ENCODE peak calls at places on chromosome 16, in seven cellular contexts. One of them, this sample, is unnamed.
A peak's percentile ranks its signal among the peaks of the same experiment; 100 is the strongest.

GRCh38 chr16:55526448-55526847 is 17.6 kb downstream of the LPCAT2 start:
- DNase-seq in coronary artery: no peak
- DNase-seq in AG10803: no peak
- DNase-seq in astrocyte: peak; percentile 61
- DNase-seq in neuronal stem cell: no peak
- DNase-seq in PC-9: no peak
- DNase-seq in MG63: no peak
- DNase-seq in this sample: peak; percentile 66

GRCh38 chr16:77918792-77919707 is 103.3 kb upstream of the CLEC3A start:
- DNase-seq in coronary artery: no peak
- DNase-seq in AG10803: no peak
- DNase-seq in astrocyte: peak; percentile 86
- DNase-seq in neuronal stem cell: no peak
- DNase-seq in PC-9: no peak
- DNase-seq in MG63: no peak
- DNase-seq in this sample: no peak

GRCh38 chr16:52128407-52128806 is 418.5 kb downstream of the TOX3 start:
- DNase-seq in coronary artery: no peak
- DNase-seq in AG10803: no peak
- DNase-seq in astrocyte: no peak
- DNase-seq in neuronal stem cell: no peak
- DNase-seq in PC-9: no peak
- DNase-seq in MG63: no peak
- DNase-seq in this sample: no peak

GRCh38 chr16:84486551-84487235 is 17.8 kb downstream of the MEAK7 start:
- DNase-seq in coronary artery: peak; percentile 58
- DNase-seq in AG10803: no peak
- DNase-seq in astrocyte: no peak
- DNase-seq in neuronal stem cell: no peak
- DNase-seq in PC-9: no peak
- DNase-seq in MG63: no peak
- DNase-seq in this sample: no peak

GRCh38 chr16:81752225-81752875 is 26.7 kb upstream of the PLCG2 start:
- DNase-seq in coronary artery: no peak
- DNase-seq in AG10803: peak; percentile 22
- DNase-seq in astrocyte: no peak
- DNase-seq in neuronal stem cell: no peak
- DNase-seq in PC-9: peak; percentile 29
- DNase-seq in MG63: no peak
- DNase-seq in this sample: no peak

GRCh38 chr16:11666108-11667055 is 1.9 kb upstream of the SNN start:
- DNase-seq in coronary artery: no peak
- DNase-seq in AG10803: no peak
- DNase-seq in astrocyte: no peak
- DNase-seq in neuronal stem cell: no peak
- DNase-seq in PC-9: no peak
- DNase-seq in MG63: no peak
- DNase-seq in this sample: no peak

GRCh38 chr16:64469906-64470702 is 651.8 kb downstream of the CDH11 start:
- DNase-seq in coronary artery: no peak
- DNase-seq in AG10803: no peak
- DNase-seq in astrocyte: no peak
- DNase-seq in neuronal stem cell: no peak
- DNase-seq in PC-9: no peak
- DNase-seq in MG63: peak; percentile 16
- DNase-seq in this sample: peak; percentile 89

GRCh38 chr16:2039286-2040030 is 8.2 kb downstream of the NTHL1 start:
- DNase-seq in coronary artery: no peak
- DNase-seq in AG10803: peak; percentile 96
- DNase-seq in astrocyte: peak; percentile 16
- DNase-seq in neuronal stem cell: no peak
- DNase-seq in PC-9: peak; percentile 31
- DNase-seq in MG63: no peak
- DNase-seq in this sample: peak; percentile 35

GRCh38 chr16:12612598-12613101 is 191.0 kb downstream of the CPPED1 start:
- DNase-seq in coronary artery: peak; percentile 14
- DNase-seq in AG10803: no peak
- DNase-seq in astrocyte: peak; percentile 8
- DNase-seq in neuronal stem cell: no peak
- DNase-seq in PC-9: peak; percentile 83
- DNase-seq in MG63: no peak
- DNase-seq in this sample: peak; percentile 74

GRCh38 chr16:54843424-54843750 is 87.3 kb upstream of the IRX5 start:
- DNase-seq in coronary artery: no peak
- DNase-seq in AG10803: no peak
- DNase-seq in astrocyte: no peak
- DNase-seq in neuronal stem cell: no peak
- DNase-seq in PC-9: no peak
- DNase-seq in MG63: no peak
- DNase-seq in this sample: peak; percentile 64

GRCh38 chr16:11484691-11485258 is 101.9 kb downstream of the LITAF start:
- DNase-seq in coronary artery: no peak
- DNase-seq in AG10803: peak; percentile 27
- DNase-seq in astrocyte: no peak
- DNase-seq in neuronal stem cell: no peak
- DNase-seq in PC-9: no peak
- DNase-seq in MG63: peak; percentile 85
- DNase-seq in this sample: peak; percentile 68

GRCh38 chr16:2056077-2056476 is 8.3 kb downstream of the TSC2 start:
- DNase-seq in coronary artery: no peak
- DNase-seq in AG10803: peak; percentile 20
- DNase-seq in astrocyte: no peak
- DNase-seq in neuronal stem cell: no peak
- DNase-seq in PC-9: no peak
- DNase-seq in MG63: no peak
- DNase-seq in this sample: no peak

GRCh38 chr16:84916156-84916555 is 95.2 kb downstream of the ZDHHC7 start:
- DNase-seq in coronary artery: no peak
- DNase-seq in AG10803: no peak
- DNase-seq in astrocyte: no peak
- DNase-seq in neuronal stem cell: no peak
- DNase-seq in PC-9: no peak
- DNase-seq in MG63: no peak
- DNase-seq in this sample: no peak

GRCh38 chr16:8905168-8905762 is 23.1 kb downstream of the LITAFD start:
- DNase-seq in coronary artery: no peak
- DNase-seq in AG10803: peak; percentile 42
- DNase-seq in astrocyte: peak; percentile 15
- DNase-seq in neuronal stem cell: no peak
- DNase-seq in PC-9: peak; percentile 17
- DNase-seq in MG63: no peak
- DNase-seq in this sample: peak; percentile 23

GRCh38 chr16:53207810-53208752 is 153.3 kb downstream of the CHD9 start:
- DNase-seq in coronary artery: peak; percentile 71
- DNase-seq in AG10803: peak; percentile 76
- DNase-seq in astrocyte: peak; percentile 84
- DNase-seq in neuronal stem cell: peak; percentile 80
- DNase-seq in PC-9: peak; percentile 27
- DNase-seq in MG63: peak; percentile 68
- DNase-seq in this sample: peak; percentile 77

GRCh38 chr16:89009343-89010209 is 32.6 kb upstream of the CBFA2T3 start:
- DNase-seq in coronary artery: no peak
- DNase-seq in AG10803: no peak
- DNase-seq in astrocyte: no peak
- DNase-seq in neuronal stem cell: peak; percentile 67
- DNase-seq in PC-9: peak; percentile 24
- DNase-seq in MG63: no peak
- DNase-seq in this sample: no peak

GRCh38 chr16:8173111-8173644 is 417.1 kb downstream of the TMEM114 start:
- DNase-seq in coronary artery: no peak
- DNase-seq in AG10803: peak; percentile 39
- DNase-seq in astrocyte: peak; percentile 6
- DNase-seq in neuronal stem cell: peak; percentile 85
- DNase-seq in PC-9: peak; percentile 62
- DNase-seq in MG63: peak; percentile 77
- DNase-seq in this sample: peak; percentile 49

GRCh38 chr16:11980167-11980844 is 3.8 kb downstream of the SNX29 start:
- DNase-seq in coronary artery: no peak
- DNase-seq in AG10803: no peak
- DNase-seq in astrocyte: no peak
- DNase-seq in neuronal stem cell: no peak
- DNase-seq in PC-9: no peak
- DNase-seq in MG63: no peak
- DNase-seq in this sample: no peak

GRCh38 chr16:89354325-89354724 is 136.0 kb downstream of the ANKRD11 start:
- DNase-seq in coronary artery: no peak
- DNase-seq in AG10803: no peak
- DNase-seq in astrocyte: no peak
- DNase-seq in neuronal stem cell: no peak
- DNase-seq in PC-9: no peak
- DNase-seq in MG63: no peak
- DNase-seq in this sample: no peak

GRCh38 chr16:81647527-81647926 is 131.6 kb upstream of the PLCG2 start:
- DNase-seq in coronary artery: no peak
- DNase-seq in AG10803: peak; percentile 47
- DNase-seq in astrocyte: peak; percentile 86
- DNase-seq in neuronal stem cell: no peak
- DNase-seq in PC-9: no peak
- DNase-seq in MG63: peak; percentile 63
- DNase-seq in this sample: peak; percentile 90

GRCh38 chr16:66335704-66336329 is 30.7 kb upstream of the CDH5 start:
- DNase-seq in coronary artery: no peak
- DNase-seq in AG10803: peak; percentile 22
- DNase-seq in astrocyte: peak; percentile 65
- DNase-seq in neuronal stem cell: no peak
- DNase-seq in PC-9: no peak
- DNase-seq in MG63: no peak
- DNase-seq in this sample: peak; percentile 29

GRCh38 chr16:53154513-53154912 is 99.7 kb downstream of the CHD9 start:
- DNase-seq in coronary artery: no peak
- DNase-seq in AG10803: no peak
- DNase-seq in astrocyte: no peak
- DNase-seq in neuronal stem cell: no peak
- DNase-seq in PC-9: no peak
- DNase-seq in MG63: no peak
- DNase-seq in this sample: peak; percentile 20

GRCh38 chr16:85289760-85290625 is 177.7 kb upstream of the CIBAR2 start:
- DNase-seq in coronary artery: no peak
- DNase-seq in AG10803: no peak
- DNase-seq in astrocyte: no peak
- DNase-seq in neuronal stem cell: no peak
- DNase-seq in PC-9: no peak
- DNase-seq in MG63: no peak
- DNase-seq in this sample: no peak

GRCh38 chr16:78133919-78134318 is 34.5 kb downstream of the WWOX start:
- DNase-seq in coronary artery: no peak
- DNase-seq in AG10803: no peak
- DNase-seq in astrocyte: no peak
- DNase-seq in neuronal stem cell: no peak
- DNase-seq in PC-9: no peak
- DNase-seq in MG63: no peak
- DNase-seq in this sample: no peak

GRCh38 chr16:29680180-29680598 is 1.2 kb downstream of the QPRT start:
- DNase-seq in coronary artery: no peak
- DNase-seq in AG10803: no peak
- DNase-seq in astrocyte: no peak
- DNase-seq in neuronal stem cell: no peak
- DNase-seq in PC-9: peak; percentile 50
- DNase-seq in MG63: no peak
- DNase-seq in this sample: no peak
- H3K4me3 ChIP-seq in coronary artery: no peak overlapping the region
- H3K4me3 ChIP-seq in AG10803: no peak overlapping the region
- H3K4me3 ChIP-seq in astrocyte: no peak overlapping the region
- H3K4me3 ChIP-seq in neuronal stem cell: peak overlapping the region; percentile 22
- H3K4me3 ChIP-seq in PC-9: peak overlapping the region; percentile 75
- H3K4me3 ChIP-seq in MG63: no peak overlapping the region
- H3K4me3 ChIP-seq in this sample: no peak overlapping the region

DNA sequence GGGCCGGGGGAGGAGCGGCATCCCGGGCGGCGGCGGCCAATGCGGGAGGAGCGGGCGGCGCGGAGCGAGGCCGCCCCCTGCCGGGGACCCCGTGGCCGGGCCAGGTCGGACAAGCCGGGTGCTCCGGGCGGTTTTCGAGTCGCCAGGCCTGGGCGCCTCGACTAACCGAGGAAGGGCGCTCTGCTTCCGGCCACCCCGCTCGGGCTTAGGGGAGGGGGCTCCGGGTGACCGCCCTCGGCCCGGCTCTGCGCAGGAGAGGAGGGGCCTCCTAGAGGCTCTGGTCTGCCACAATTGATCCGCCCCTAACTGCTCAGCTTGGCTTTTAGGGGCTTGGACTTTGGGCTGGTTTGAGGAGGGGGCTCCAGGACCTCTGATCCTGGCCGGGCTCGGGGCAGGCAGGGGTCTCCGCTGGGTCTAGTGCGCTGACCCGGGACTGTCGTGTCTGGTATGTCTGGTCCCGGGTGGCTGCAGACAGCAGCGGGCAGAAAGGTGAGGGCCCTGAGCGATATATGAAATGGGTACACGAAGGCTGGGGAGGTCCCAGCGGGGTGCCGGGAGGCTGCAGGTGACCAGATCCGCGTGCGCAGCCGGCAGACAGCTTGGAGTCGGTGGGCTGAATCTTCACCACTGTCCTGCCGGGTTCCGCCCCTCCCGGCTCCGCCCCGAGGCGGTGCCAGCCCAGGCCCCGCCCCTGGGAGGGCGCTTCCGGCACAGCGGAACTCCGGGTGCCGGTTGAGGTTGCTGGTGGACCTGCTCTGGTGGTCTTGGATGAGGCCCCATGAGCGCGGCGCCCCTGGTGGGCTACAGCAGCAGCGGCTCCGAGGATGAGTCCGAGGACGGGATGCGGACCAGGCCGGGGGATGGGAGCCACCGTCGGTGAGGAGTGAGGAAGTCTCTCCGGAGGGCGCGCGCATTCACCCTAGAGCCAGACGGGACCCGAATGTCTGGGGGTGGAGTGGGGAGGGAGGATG is at the start of gene USB1:
- DNase-seq in coronary artery: peak; percentile 88
- DNase-seq in AG10803: peak; percentile 72
- DNase-seq in astrocyte: peak; percentile 65
- DNase-seq in neuronal stem cell: peak; percentile 89
- DNase-seq in PC-9: peak; percentile 85
- DNase-seq in MG63: peak; percentile 94
- DNase-seq in this sample: peak; percentile 77
- H3K4me3 ChIP-seq in coronary artery: peak within 1 kb of the TSS; percentile 79
- H3K4me3 ChIP-seq in AG10803: peak within 1 kb of the TSS; percentile 91
- H3K4me3 ChIP-seq in astrocyte: peak within 1 kb of the TSS; percentile 72
- H3K4me3 ChIP-seq in neuronal stem cell: peak within 1 kb of the TSS; percentile 89
- H3K4me3 ChIP-seq in PC-9: peak within 1 kb of the TSS; percentile 89
- H3K4me3 ChIP-seq in MG63: peak within 1 kb of the TSS; percentile 99
- H3K4me3 ChIP-seq in this sample: peak within 1 kb of the TSS; percentile 95

DNA sequence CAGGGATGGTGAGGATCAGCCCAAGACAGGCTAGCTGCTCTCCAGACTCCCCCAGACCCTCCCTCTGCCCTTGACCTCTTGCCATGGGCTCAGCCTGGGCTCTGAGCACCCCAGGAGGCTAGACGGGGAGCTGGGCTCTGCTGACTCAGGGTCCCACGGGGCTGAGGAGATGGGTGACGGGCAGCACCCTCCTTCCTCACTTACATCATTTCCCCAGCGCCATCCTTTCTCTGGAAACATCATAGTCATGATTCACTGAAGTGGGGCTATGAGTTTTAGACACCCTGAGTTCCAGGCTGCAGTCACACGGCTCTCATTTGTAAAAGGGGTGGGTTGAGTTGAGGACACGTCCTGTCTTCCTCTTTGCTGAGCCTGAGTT is 3.0 kb upstream of the ITGAX start:
- DNase-seq in coronary artery: no peak
- DNase-seq in AG10803: no peak
- DNase-seq in astrocyte: no peak
- DNase-seq in neuronal stem cell: no peak
- DNase-seq in PC-9: no peak
- DNase-seq in MG63: no peak
- DNase-seq in this sample: no peak
- H3K4me3 ChIP-seq in coronary artery: no peak overlapping the region
- H3K4me3 ChIP-seq in AG10803: no peak overlapping the region
- H3K4me3 ChIP-seq in astrocyte: no peak overlapping the region
- H3K4me3 ChIP-seq in neuronal stem cell: peak overlapping the region; percentile 40
- H3K4me3 ChIP-seq in PC-9: no peak overlapping the region
- H3K4me3 ChIP-seq in MG63: no peak overlapping the region
- H3K4me3 ChIP-seq in this sample: no peak overlapping the region

GRCh38 chr16:79998143-79998542 is 397.6 kb upstream of the MAF start:
- DNase-seq in coronary artery: no peak
- DNase-seq in AG10803: no peak
- DNase-seq in astrocyte: no peak
- DNase-seq in neuronal stem cell: no peak
- DNase-seq in PC-9: no peak
- DNase-seq in MG63: no peak
- DNase-seq in this sample: no peak
- H3K4me3 ChIP-seq in coronary artery: no peak overlapping the region
- H3K4me3 ChIP-seq in AG10803: no peak overlapping the region
- H3K4me3 ChIP-seq in astrocyte: no peak overlapping the region
- H3K4me3 ChIP-seq in neuronal stem cell: no peak overlapping the region
- H3K4me3 ChIP-seq in PC-9: no peak overlapping the region
- H3K4me3 ChIP-seq in MG63: no peak overlapping the region
- H3K4me3 ChIP-seq in this sample: no peak overlapping the region